ENCODE peak calls at places on chromosomes 6 and 20, in eight cellular contexts. M is BJ, N is fibroblast of pulmonary artery, G is colonic mucosa, O is heart left ventricle, E is heart right ventricle, D is astrocyte, L is ovary. Y is an unnamed sample.

GRCh38 chr6:34926655-34927054 is 37.6 kb downstream of the ANKS1A start:
- DNase-seq in M (peak), N (no peak), G (no peak), O (no peak), E (no peak), D (peak), L (no peak), Y (peak)

GRCh38 chr20:47146703-47147102 is 209.8 kb downstream of the ZMYND8 start:
- DNase-seq in M (no peak), N (peak), G (no peak), O (no peak), E (no peak), D (peak), L (no peak), Y (peak)

GRCh38 chr20:64203037-64203777 is 39.0 kb downstream of the MYT1 start:
- DNase-seq in M (no peak), N (no peak), G (no peak), O (no peak), E (no peak), D (no peak), L (no peak), Y (no peak)

GRCh38 chr6:82786251-82786650 is 279.4 kb downstream of the UBE3D start:
- DNase-seq in M (no peak), N (no peak), G (no peak), O (no peak), E (no peak), D (no peak), L (no peak), Y (no peak)

GRCh38 chr6:71888720-71889340 is 2.5 kb downstream of the RIMS1 start:
- DNase-seq in M (no peak), N (no peak), G (no peak), O (no peak), E (no peak), D (no peak), L (no peak), Y (no peak)

GRCh38 chr20:42483694-42484303 is 705.9 kb downstream of the PTPRT start:
- DNase-seq in M (no peak), N (no peak), G (peak), O (no peak), E (peak), D (no peak), L (no peak), Y (no peak)

GRCh38 chr6:169092375-169092774 is 161.3 kb downstream of the THBS2 start:
- DNase-seq in M (no peak), N (peak), G (no peak), O (no peak), E (no peak), D (no peak), L (no peak), Y (peak)

GRCh38 chr20:48750941-48751620 is 76.7 kb downstream of the PREX1 start:
- DNase-seq in M (no peak), N (peak), G (no peak), O (peak), E (peak), D (peak), L (no peak), Y (no peak)

GRCh38 chr6:133835901-133836300 is 53.0 kb upstream of the TCF21 start:
- DNase-seq in M (no peak), N (peak), G (no peak), O (no peak), E (no peak), D (no peak), L (no peak), Y (peak)

GRCh38 chr6:34462561-34462971 is 3.3 kb upstream of the PACSIN1 start:
- DNase-seq in M (no peak), N (peak), G (peak), O (peak), E (peak), D (no peak), L (no peak), Y (peak)

GRCh38 chr20:2698912-2699311 is 6.3 kb downstream of the EBF4 start:
- DNase-seq in M (no peak), N (no peak), G (peak), O (no peak), E (no peak), D (no peak), L (no peak), Y (no peak)

GRCh38 chr20:20734475-20734948 is 22.1 kb upstream of the RALGAPA2 start:
- DNase-seq in M (no peak), N (no peak), G (no peak), O (no peak), E (no peak), D (no peak), L (no peak), Y (no peak)

GRCh38 chr6:1839315-1839714 is 229.6 kb downstream of the FOXC1 start:
- DNase-seq in M (no peak), N (no peak), G (no peak), O (no peak), E (no peak), D (no peak), L (no peak), Y (no peak)

GRCh38 chr6:1842334-1842733 is 232.6 kb downstream of the FOXC1 start:
- DNase-seq in M (no peak), N (no peak), G (no peak), O (no peak), E (no peak), D (no peak), L (no peak), Y (no peak)

GRCh38 chr6:1838604-1839003 is 228.9 kb downstream of the FOXC1 start:
- DNase-seq in M (no peak), N (peak), G (no peak), O (no peak), E (no peak), D (peak), L (no peak), Y (peak)

GRCh38 chr6:1841131-1841530 is 231.4 kb downstream of the FOXC1 start:
- DNase-seq in M (no peak), N (no peak), G (no peak), O (no peak), E (no peak), D (no peak), L (no peak), Y (peak)

GRCh38 chr6:1840491-1841121 is 230.9 kb downstream of the FOXC1 start:
- DNase-seq in M (no peak), N (no peak), G (no peak), O (no peak), E (no peak), D (no peak), L (no peak), Y (peak)
- H3K4me3 ChIP-seq in M (no peak), N (no peak), G (no peak), O (no peak), E (no peak), D (no peak), L (no peak), Y (no peak)

GRCh38 chr20:32945710-32946221 is 58.5 kb downstream of the SUN5 start:
- DNase-seq in M (no peak), N (peak), G (no peak), O (no peak), E (no peak), D (no peak), L (no peak), Y (peak)
- TF ChIP-seq CTCF in M (peak), N (peak), G (no peak), O (peak), E (peak), D (peak), L (no peak), Y (peak)

GRCh38 chr6:6686176-6686575 is 97.7 kb downstream of the LY86 start:
- DNase-seq in M (no peak), N (no peak), G (no peak), O (no peak), E (no peak), D (no peak), L (no peak), Y (no peak)
- H3K4me3 ChIP-seq in M (no peak), N (no peak), G (peak), O (peak), E (no peak), D (no peak), L (no peak), Y (no peak)

GRCh38 chr6:25717856-25718740 is 36.4 kb upstream of the SLC17A4 start:
- DNase-seq in M (no peak), N (peak), G (no peak), O (no peak), E (no peak), D (peak), L (no peak), Y (peak)
- TF ChIP-seq CTCF in M (peak), N (peak), G (peak), O (peak), E (peak), D (peak), L (no peak), Y (peak)

DNA sequence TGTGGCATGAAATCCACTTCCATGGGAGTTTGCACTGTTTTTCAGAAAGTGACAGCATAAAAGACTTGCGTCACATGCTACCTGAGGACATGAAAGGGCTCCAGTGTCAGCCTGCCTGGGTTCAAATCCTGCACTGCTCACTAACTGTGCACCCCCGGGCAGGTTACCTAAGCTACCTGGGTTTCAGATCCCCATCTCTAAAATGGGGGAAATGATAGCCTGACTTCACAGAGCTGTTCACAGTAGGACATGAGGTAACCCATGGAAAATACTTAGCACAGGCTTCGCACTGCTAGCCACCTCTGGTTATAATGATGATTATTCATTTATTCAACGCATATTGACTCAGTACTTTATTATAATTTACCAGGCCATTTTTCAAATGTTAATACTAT is 23.1 kb downstream of the TBC1D7 start:
- DNase-seq in M (no peak), N (no peak), G (no peak), O (no peak), E (no peak), D (no peak), L (no peak), Y (no peak)
- H3K4me3 ChIP-seq in M (no peak), N (no peak), G (no peak), O (no peak), E (no peak), D (no peak), L (no peak), Y (no peak)